ENCODE peak calls at places on chromosomes 13 and 19, in seven cellular contexts. P is HT1080, H is NCI-H1105 treated with DMSO at 0.1 percent for 48 hours, T is fibroblast of gingiva, W is GM13976, Q is SIG-M5, M is activated T-cell treated with anti-CD3 and anti-CD28 coated beads for 24 hours. J is an unnamed sample.

GRCh38 chr19:17687857-17688784 is at the start of gene UNC13A:
- DNase-seq in Q (no peak), M (peak), P (no peak), T (no peak), W (peak), H (peak), J (peak)

GRCh38 chr13:24307211-24308067 is 1.9 kb upstream of the C1QTNF9 start:
- DNase-seq in M (no peak), H (no peak), P (no peak), Q (no peak), W (no peak), T (no peak), J (no peak)

GRCh38 chr13:46559272-46559805 is 6.4 kb downstream of the LRCH1 start:
- DNase-seq in M (no peak), H (no peak), T (no peak), Q (no peak), P (no peak), W (no peak), J (no peak)

GRCh38 chr19:42352216-42352892 is 26.9 kb downstream of the MEGF8 start:
- DNase-seq in M (no peak), P (peak), Q (no peak), W (peak), T (no peak), H (peak), J (peak)

GRCh38 chr19:44807652-44808462 is 1.0 kb upstream of the BCAM start:
- DNase-seq in Q (no peak), W (peak), H (no peak), P (peak), M (no peak), T (peak), J (peak)

GRCh38 chr13:47334173-47334572 is 437.3 kb upstream of the HTR2A start:
- DNase-seq in T (peak), H (no peak), M (no peak), P (peak), Q (no peak), W (no peak), J (no peak)

GRCh38 chr19:1862424-1863307 is 713 bp downstream of the KLF16 start:
- DNase-seq in T (no peak), M (no peak), W (peak), P (no peak), Q (no peak), H (peak), J (peak)

GRCh38 chr19:30253581-30253996 is 118.6 kb upstream of the ZNF536 start:
- DNase-seq in Q (no peak), M (no peak), H (no peak), P (peak), W (no peak), T (no peak), J (no peak)

GRCh38 chr19:18051887-18052286 is 34.8 kb downstream of the IL12RB1 start:
- DNase-seq in H (no peak), W (no peak), T (no peak), P (no peak), Q (no peak), M (no peak), J (no peak)

GRCh38 chr13:18993884-18994660 is 187.6 kb downstream of the TUBA3C start:
- DNase-seq in W (no peak), M (no peak), Q (no peak), H (no peak), T (no peak), P (no peak), J (no peak)

GRCh38 chr13:41019578-41020347 is 647 bp upstream of the ELF1 start:
- DNase-seq in H (no peak), Q (no peak), M (no peak), P (no peak), T (no peak), W (no peak), J (no peak)

GRCh38 chr13:20340759-20341161 is 108.6 kb upstream of the GJB6 start:
- DNase-seq in Q (no peak), P (no peak), H (peak), M (no peak), T (no peak), W (no peak), J (no peak)

GRCh38 chr19:35509861-35510625 is 3.4 kb downstream of the DMKN start:
- DNase-seq in P (peak), W (peak), Q (no peak), M (peak), H (peak), T (no peak), J (peak)

GRCh38 chr19:30664358-30665058 is 292.3 kb downstream of the ZNF536 start:
- DNase-seq in Q (no peak), H (peak), T (no peak), W (no peak), P (no peak), M (no peak), J (no peak)

GRCh38 chr19:16650821-16651220 is 9.1 kb downstream of the SMIM7 start:
- DNase-seq in T (no peak), Q (no peak), P (no peak), H (no peak), M (no peak), W (no peak), J (no peak)

J was measured in GM13977.